ENCODE peak calls at places on chromosomes 13 and 19, in eight cellular contexts. K is neuronal stem cell, J is NCI-H345, B is AG08396, X is K562, R is NCI-H2081, A is T-helper 2 cell, S is ascending aorta. L is an unnamed sample.

GRCh38 chr19:6723108-6723618 is 2.7 kb upstream of the C3 start:
- DNase-seq in J (no peak), A (no peak), R (no peak), S (no peak), B (no peak), X (no peak), K (no peak), L (no peak)

GRCh38 chr13:28475916-28476725 is 18.8 kb downstream of the FLT1 start:
- DNase-seq in A (no peak), K (no peak), B (peak), X (no peak), R (no peak), S (no peak), J (no peak), L (no peak)

GRCh38 chr13:95019886-95020285 is 281.4 kb downstream of the ABCC4 start:
- DNase-seq in A (no peak), J (no peak), K (no peak), R (no peak), S (no peak), X (no peak), B (no peak), L (no peak)

GRCh38 chr19:4575267-4575793 is 15.8 kb upstream of the SEMA6B start:
- DNase-seq in K (no peak), A (no peak), X (peak), B (peak), R (no peak), S (no peak), J (no peak), L (no peak)

GRCh38 chr13:29162638-29163037 is 342.5 kb downstream of the MTUS2 start:
- DNase-seq in K (no peak), S (no peak), A (peak), R (no peak), J (no peak), X (no peak), B (no peak), L (no peak)

GRCh38 chr19:15218501-15218900 is 13.7 kb downstream of the EPHX3 start:
- DNase-seq in X (no peak), B (no peak), R (no peak), A (no peak), K (no peak), S (no peak), J (no peak), L (no peak)

GRCh38 chr19:27675771-27676170 is 1537.2 kb downstream of the UQCRFS1 start:
- DNase-seq in S (no peak), R (no peak), A (no peak), K (no peak), B (no peak), J (no peak), X (no peak), L (no peak)

GRCh38 chr13:24723206-24723605 is 40.8 kb upstream of the RNF17 start:
- DNase-seq in X (no peak), K (no peak), R (no peak), B (no peak), J (no peak), A (no peak), S (no peak), L (no peak)

GRCh38 chr19:50838239-50838638 is 4.9 kb upstream of the KLK15 start:
- DNase-seq in K (no peak), S (no peak), A (peak), X (peak), B (no peak), J (peak), R (no peak), L (no peak)

GRCh38 chr19:57642396-57643046 is 9.6 kb downstream of the ZNF211 start:
- DNase-seq in J (no peak), R (no peak), B (no peak), A (no peak), X (no peak), S (no peak), K (no peak), L (no peak)

GRCh38 chr13:32790731-32791130 is 204.5 kb downstream of the PDS5B start:
- DNase-seq in A (no peak), S (no peak), K (no peak), J (no peak), B (no peak), X (no peak), R (no peak), L (no peak)

GRCh38 chr19:7312816-7313215 is 18.6 kb upstream of the INSR start:
- DNase-seq in A (no peak), B (no peak), K (no peak), J (no peak), S (no peak), R (no peak), X (no peak), L (no peak)

GRCh38 chr13:114099191-114099590 is 33.2 kb downstream of the RASA3 start:
- DNase-seq in A (no peak), J (peak), S (peak), B (peak), R (no peak), K (no peak), X (peak), L (no peak)

GRCh38 chr19:40613669-40614594 is 12.8 kb downstream of the LTBP4 start:
- DNase-seq in K (no peak), J (peak), X (peak), R (peak), S (no peak), A (peak), B (no peak), L (no peak)

GRCh38 chr13:101996906-101997408 is 404.9 kb downstream of the FGF14 start:
- DNase-seq in B (no peak), A (no peak), J (peak), K (no peak), R (no peak), S (no peak), X (no peak), L (no peak)

GRCh38 chr19:38247126-38247525 is 9.0 kb downstream of the PPP1R14A start:
- DNase-seq in S (no peak), K (no peak), X (no peak), J (no peak), A (no peak), R (no peak), B (no peak), L (no peak)

GRCh38 chr13:94239135-94239534 is 240.3 kb downstream of the DCT start:
- DNase-seq in B (peak), S (no peak), J (no peak), A (peak), R (no peak), X (no peak), K (no peak), L (no peak)

L was measured in vagina.